ENCODE peak calls at places on chromosomes 7 and 10, in four cellular contexts. S is K562, K is SK-N-SH, L is HepG2. M is an unnamed sample.

GRCh38 chr10:132069122-132069848 is 3.5 kb downstream of the JAKMIP3 start:
- DNase-seq in K (no peak), L (no peak), S (no peak), M (no peak)

GRCh38 chr10:13222151-13222550 is 12.0 kb downstream of the UCMA start:
- DNase-seq in L (no peak), S (no peak), K (no peak), M (no peak)

GRCh38 chr10:22294694-22295093 is 21.5 kb upstream of the COMMD3 start:
- DNase-seq in K (no peak), S (no peak), L (no peak), M (no peak)

GRCh38 chr10:17248964-17249363 is 20.9 kb downstream of the VIM start:
- DNase-seq in S (no peak), K (no peak), L (no peak), M (no peak)

GRCh38 chr10:126569513-126570447 is 100.7 kb downstream of the C10orf90 start:
- DNase-seq in K (no peak), S (no peak), L (peak; percentile 5), M (no peak)

GRCh38 chr7:130910949-130911944 is 177.2 kb upstream of the KLF14 start:
- DNase-seq in K (no peak), L (peak; percentile 28), S (peak; percentile 51), M (no peak)

GRCh38 chr7:1223196-1224092 is 9.2 kb upstream of the UNCX start:
- DNase-seq in L (peak; percentile 10), K (no peak), S (peak; percentile 58), M (no peak)

GRCh38 chr10:62193479-62193878 is 75.2 kb downstream of the RTKN2 start:
- DNase-seq in L (no peak), K (no peak), S (no peak), M (no peak)

GRCh38 chr7:24283900-24284698 is at the start of gene NPY:
- DNase-seq in S (no peak), L (no peak), K (peak; percentile 83), M (no peak)

GRCh38 chr7:117212969-117213877 is 109.6 kb downstream of the WNT2 start:
- DNase-seq in K (peak; percentile 66), S (peak; percentile 83), L (peak; percentile 42), M (peak; percentile 51)

GRCh38 chr10:48683893-48684292 is 780 bp upstream of the WDFY4 start:
- DNase-seq in S (no peak), L (no peak), K (no peak), M (no peak)

GRCh38 chr10:132710746-132711617 is 75.0 kb downstream of the NKX6-2 start:
- DNase-seq in L (no peak), K (no peak), S (no peak), M (no peak)

GRCh38 chr10:89203237-89203636 is 3.9 kb downstream of the CH25H start:
- DNase-seq in L (no peak), K (no peak), S (no peak), M (no peak)

GRCh38 chr7:20796565-20796964 is 9.9 kb upstream of the SP8 start:
- DNase-seq in S (no peak), K (no peak), L (no peak), M (no peak)
- H3K27me3 ChIP-seq in S (peaks cover 28% of the 10 kb centered on the region), K (peaks cover 80% of the 10 kb centered on the region), L (peaks cover 62% of the 10 kb centered on the region), M (peaks cover 1% of the 10 kb centered on the region)

GRCh38 chr10:4333474-4333894 is 492.5 kb upstream of the AKR1E2 start:
- DNase-seq in S (no peak), K (no peak), L (no peak), M (no peak)
- TF ChIP-seq ELF1 in S (peak; percentile 51), K (no peak), L (no peak), M (no peak)

GRCh38 chr7:151408498-151408838 is 1.4 kb downstream of the WDR86 start:
- DNase-seq in K (no peak), L (no peak), S (no peak), M (no peak)

GRCh38 chr7:151406886-151407583 is 2.8 kb downstream of the WDR86 start:
- DNase-seq in K (no peak), S (no peak), L (peak; percentile 63), M (no peak)

GRCh38 chr7:151410405-151411390 is 860 bp upstream of the WDR86 start:
- DNase-seq in L (no peak), K (peak; percentile 93), S (no peak), M (no peak)

GRCh38 chr7:151409555-151410404 is at the start of gene WDR86:
- DNase-seq in S (no peak), L (no peak), K (peak; percentile 98), M (no peak)

GRCh38 chr7:151408839-151409554 is 841 bp downstream of the WDR86 start:
- DNase-seq in L (peak; percentile 66), K (peak; percentile 87), S (no peak), M (no peak)
- H3K27me3 ChIP-seq in L (peaks cover 59% of the 10 kb centered on the region), K (peaks cover 59% of the 10 kb centered on the region), S (peaks cover 2% of the 10 kb centered on the region), M (no peaks in the 10 kb centered on the region)

DNA sequence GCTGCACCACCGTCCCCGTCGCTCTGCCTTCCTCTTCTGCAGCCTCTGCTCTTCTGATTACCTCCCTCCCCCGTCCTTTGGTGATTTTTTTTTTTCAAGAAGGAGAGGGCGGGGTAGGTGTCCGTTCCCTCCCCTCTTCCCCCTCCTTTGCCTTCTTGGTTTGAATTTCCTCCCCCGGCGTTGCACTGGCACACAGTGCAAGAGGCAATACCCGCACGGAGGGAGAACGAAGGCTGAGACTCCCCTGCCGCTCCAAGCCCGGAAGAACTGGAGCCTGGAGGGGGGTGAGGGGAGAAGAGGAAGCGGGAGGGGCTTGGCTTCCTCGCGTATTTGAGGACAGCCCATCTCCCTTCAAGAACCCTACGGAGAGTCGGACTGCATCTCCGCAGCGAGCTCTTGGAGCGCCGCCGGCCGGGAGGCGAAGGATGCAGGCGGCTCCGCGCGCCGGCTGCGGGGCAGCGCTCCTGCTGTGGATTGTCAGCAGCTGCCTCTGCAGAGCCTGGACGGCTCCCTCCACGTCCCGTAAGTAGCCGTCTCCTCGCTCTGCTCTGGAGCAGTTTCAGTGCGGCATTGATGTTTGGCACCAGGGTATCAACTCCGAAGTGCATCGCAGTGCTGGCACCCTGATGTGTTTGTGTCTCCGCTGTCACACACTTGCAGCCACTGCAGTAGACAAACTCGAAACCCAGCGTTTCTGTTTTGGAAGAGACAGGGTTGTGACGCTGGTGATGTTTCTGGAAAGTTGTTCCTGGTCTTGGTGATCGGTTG is at the start of gene CNTNAP2:
- DNase-seq in S (no peak), K (peak; percentile 86), L (no peak), M (no peak)
- TF ChIP-seq ELF1 in S (no peak), K (no peak), L (no peak), M (no peak)

DNA sequence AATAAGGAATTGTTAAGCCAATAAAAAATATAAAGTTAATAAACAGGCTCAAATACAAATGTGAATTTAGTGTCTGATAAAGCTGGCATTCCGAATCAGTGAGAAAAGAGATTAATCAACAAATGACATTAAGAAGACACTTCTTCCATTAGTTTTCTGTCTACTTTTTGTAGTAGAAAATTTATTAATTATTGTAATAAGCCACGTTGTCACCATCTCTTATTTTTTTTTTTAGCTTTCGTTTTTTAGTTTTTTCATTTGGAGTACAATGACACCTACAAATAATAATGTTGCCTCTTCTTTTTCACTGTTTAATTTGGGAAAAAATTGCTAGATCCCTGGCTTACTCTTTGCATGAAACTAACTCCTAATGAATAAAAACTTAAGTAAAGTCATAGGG is 46.8 kb upstream of the STEAP1B start:
- DNase-seq in K (no peak), S (no peak), L (no peak), M (no peak)
- H3K27me3 ChIP-seq in K (peaks cover 85% of the 10 kb centered on the region), S (no peaks in the 10 kb centered on the region), L (peaks cover 32% of the 10 kb centered on the region), M (no peaks in the 10 kb centered on the region)

GRCh38 chr10:3887885-3888476 is 103.0 kb upstream of the KLF6 start:
- DNase-seq in S (no peak), L (no peak), K (no peak), M (no peak)
- TF ChIP-seq ELF1 in S (no peak), L (no peak), K (no peak), M (no peak)

DNA sequence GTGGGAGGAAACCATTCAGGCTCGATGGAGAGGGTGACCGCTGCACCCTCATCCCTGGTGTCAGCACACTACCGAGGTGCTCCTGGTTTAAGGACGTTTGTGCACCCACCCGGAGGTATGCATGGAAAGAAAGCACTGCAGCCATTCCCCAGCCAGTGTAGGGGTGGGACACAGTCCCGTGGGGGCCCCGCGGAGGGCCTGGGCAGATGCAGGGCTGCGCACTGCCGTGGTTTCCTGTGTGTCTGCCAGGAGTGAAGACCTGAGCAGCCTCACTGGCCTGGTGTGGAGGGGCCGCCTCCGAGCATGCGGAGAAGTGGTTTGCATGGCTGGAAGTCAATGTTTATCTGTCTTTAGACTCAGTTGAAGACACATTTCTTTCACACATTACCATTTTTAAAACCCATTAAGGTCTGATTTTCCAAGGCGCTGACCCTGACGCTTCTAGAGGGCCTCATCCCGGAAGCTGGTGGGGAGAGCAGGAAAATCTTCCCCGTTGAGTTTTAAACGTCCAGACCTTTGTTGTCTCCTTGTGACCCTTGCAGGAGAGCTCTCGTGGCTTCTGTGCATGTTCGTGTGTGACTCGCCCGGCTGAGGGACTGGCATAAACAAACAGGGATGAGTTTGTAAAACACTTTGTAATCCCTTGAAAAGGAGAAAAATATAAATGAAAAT is 188.1 kb downstream of the MGMT start:
- DNase-seq in L (no peak), S (no peak), K (no peak), M (no peak)
- H3K27me3 ChIP-seq in L (no peaks in the 10 kb centered on the region), S (no peaks in the 10 kb centered on the region), K (no peaks in the 10 kb centered on the region), M (no peaks in the 10 kb centered on the region)